ENCODE peak calls at places on chromosome 15, in four cellular contexts. One of them, this sample, is unnamed.

GRCh38 chr15:45091581-45091980 is 22.4 kb downstream of the DUOX2 start:
- DNase-seq in K562: no peak
- DNase-seq in GM12878: no peak
- DNase-seq in HepG2: no peak
- DNase-seq in this sample: no peak

GRCh38 chr15:55685292-55685691 is 57.7 kb downstream of the PRTG start:
- DNase-seq in K562: no peak
- DNase-seq in GM12878: no peak
- DNase-seq in HepG2: no peak
- DNase-seq in this sample: no peak

GRCh38 chr15:60830479-60830878 is 351.5 kb upstream of the ICE2 start:
- DNase-seq in K562: no peak
- DNase-seq in GM12878: no peak
- DNase-seq in HepG2: no peak
- DNase-seq in this sample: no peak

GRCh38 chr15:93118904-93119303 is 29.9 kb upstream of the RGMA start:
- DNase-seq in K562: no peak
- DNase-seq in GM12878: no peak
- DNase-seq in HepG2: no peak
- DNase-seq in this sample: no peak

GRCh38 chr15:39149636-39150035 is 431.2 kb upstream of the THBS1 start:
- DNase-seq in K562: no peak
- DNase-seq in GM12878: no peak
- DNase-seq in HepG2: no peak
- DNase-seq in this sample: no peak

GRCh38 chr15:48331796-48332641 is 790 bp downstream of the DUT start:
- DNase-seq in K562: peak; percentile 84
- DNase-seq in GM12878: no peak
- DNase-seq in HepG2: peak; percentile 21
- DNase-seq in this sample: peak; percentile 17

GRCh38 chr15:65785151-65785550 is 6.9 kb downstream of the DENND4A start:
- DNase-seq in K562: no peak
- DNase-seq in GM12878: no peak
- DNase-seq in HepG2: no peak
- DNase-seq in this sample: no peak

GRCh38 chr15:39313467-39313866 is 267.4 kb upstream of the THBS1 start:
- DNase-seq in K562: no peak
- DNase-seq in GM12878: no peak
- DNase-seq in HepG2: no peak
- DNase-seq in this sample: no peak

GRCh38 chr15:88909956-88910831 is 3.0 kb downstream of the MFGE8 start:
- DNase-seq in K562: no peak
- DNase-seq in GM12878: no peak
- DNase-seq in HepG2: no peak
- DNase-seq in this sample: no peak

GRCh38 chr15:63556246-63556645 is 40.9 kb upstream of the FBXL22 start:
- DNase-seq in K562: no peak
- DNase-seq in GM12878: no peak
- DNase-seq in HepG2: no peak
- DNase-seq in this sample: no peak

GRCh38 chr15:68815598-68815997 is 5.1 kb downstream of the ANP32A start:
- DNase-seq in K562: no peak
- DNase-seq in GM12878: no peak
- DNase-seq in HepG2: no peak
- DNase-seq in this sample: no peak

GRCh38 chr15:29070471-29071192 is 184.9 kb downstream of the APBA2 start:
- DNase-seq in K562: no peak
- DNase-seq in GM12878: no peak
- DNase-seq in HepG2: no peak
- DNase-seq in this sample: no peak

GRCh38 chr15:67884514-67885225 is 44.8 kb upstream of the RNU6-1 start:
- DNase-seq in K562: peak; percentile 96
- DNase-seq in GM12878: no peak
- DNase-seq in HepG2: peak; percentile 89
- DNase-seq in this sample: peak; percentile 33

GRCh38 chr15:60541784-60542617 is 63.1 kb upstream of the ICE2 start:
- DNase-seq in K562: no peak
- DNase-seq in GM12878: no peak
- DNase-seq in HepG2: no peak
- DNase-seq in this sample: no peak

GRCh38 chr15:59791646-59792208 is 102.6 kb upstream of the BNIP2 start:
- DNase-seq in K562: no peak
- DNase-seq in GM12878: no peak
- DNase-seq in HepG2: no peak
- DNase-seq in this sample: no peak

GRCh38 chr15:74622758-74623157 is 7.1 kb downstream of the CLK3 start:
- DNase-seq in K562: no peak
- DNase-seq in GM12878: no peak
- DNase-seq in HepG2: no peak
- DNase-seq in this sample: no peak

GRCh38 chr15:85742186-85742751 is 52.5 kb downstream of the KLHL25 start:
- DNase-seq in K562: no peak
- DNase-seq in GM12878: no peak
- DNase-seq in HepG2: no peak
- DNase-seq in this sample: no peak

GRCh38 chr15:96344120-96344705 is 13.7 kb downstream of the NR2F2 start:
- DNase-seq in K562: no peak
- DNase-seq in GM12878: no peak
- DNase-seq in HepG2: no peak
- DNase-seq in this sample: no peak

GRCh38 chr15:96052572-96053038 is 277.9 kb upstream of the NR2F2 start:
- DNase-seq in K562: no peak
- DNase-seq in GM12878: no peak
- DNase-seq in HepG2: no peak
- DNase-seq in this sample: peak; percentile 65

GRCh38 chr15:61403884-61404283 is 174.8 kb upstream of the RORA start:
- DNase-seq in K562: no peak
- DNase-seq in GM12878: no peak
- DNase-seq in HepG2: no peak
- DNase-seq in this sample: no peak

GRCh38 chr15:89059006-89059405 is 29.2 kb upstream of the ABHD2 start:
- DNase-seq in K562: no peak
- DNase-seq in GM12878: no peak
- DNase-seq in HepG2: no peak
- DNase-seq in this sample: no peak

GRCh38 chr15:23424111-23424904 is 22.7 kb downstream of the GOLGA6L2 start:
- DNase-seq in K562: no peak
- DNase-seq in GM12878: no peak
- DNase-seq in HepG2: no peak
- DNase-seq in this sample: no peak

GRCh38 chr15:43749690-43750345 is 3.6 kb downstream of the PDIA3 start:
- DNase-seq in K562: no peak
- DNase-seq in GM12878: peak; percentile 78
- DNase-seq in HepG2: no peak
- DNase-seq in this sample: no peak

GRCh38 chr15:49645937-49646336 is 25.1 kb downstream of the DTWD1 start:
- DNase-seq in K562: peak; percentile 4
- DNase-seq in GM12878: no peak
- DNase-seq in HepG2: peak; percentile 9
- DNase-seq in this sample: no peak

GRCh38 chr15:35697549-35698299 is 151.8 kb upstream of the DPH6 start:
- DNase-seq in K562: no peak
- DNase-seq in GM12878: no peak
- DNase-seq in HepG2: no peak
- DNase-seq in this sample: no peak

GRCh38 chr15:23372284-23372683 is 17.7 kb downstream of the GOLGA8S start:
- DNase-seq in K562: peak; percentile 27
- DNase-seq in GM12878: no peak
- DNase-seq in HepG2: no peak
- DNase-seq in this sample: no peak

GRCh38 chr15:33201376-33202189 is 7.1 kb upstream of the FMN1 start:
- DNase-seq in K562: peak; percentile 9
- DNase-seq in GM12878: peak; percentile 68
- DNase-seq in HepG2: peak; percentile 76
- DNase-seq in this sample: peak; percentile 62

GRCh38 chr15:93829115-93829849 is 402.1 kb upstream of the MCTP2 start:
- DNase-seq in K562: no peak
- DNase-seq in GM12878: no peak
- DNase-seq in HepG2: no peak
- DNase-seq in this sample: no peak

GRCh38 chr15:43777293-43777819 is 590 bp upstream of the ELL3 start:
- DNase-seq in K562: peak; percentile 58
- DNase-seq in GM12878: peak; percentile 78
- DNase-seq in HepG2: peak; percentile 58
- DNase-seq in this sample: no peak

GRCh38 chr15:62124176-62124952 is 40.7 kb downstream of the C2CD4B start:
- DNase-seq in K562: no peak
- DNase-seq in GM12878: no peak
- DNase-seq in HepG2: peak; percentile 49
- DNase-seq in this sample: no peak

GRCh38 chr15:73240864-73241499 is 127.8 kb downstream of the HCN4 start:
- DNase-seq in K562: peak; percentile 75
- DNase-seq in GM12878: peak; percentile 28
- DNase-seq in HepG2: peak; percentile 59
- DNase-seq in this sample: peak; percentile 89

DNA sequence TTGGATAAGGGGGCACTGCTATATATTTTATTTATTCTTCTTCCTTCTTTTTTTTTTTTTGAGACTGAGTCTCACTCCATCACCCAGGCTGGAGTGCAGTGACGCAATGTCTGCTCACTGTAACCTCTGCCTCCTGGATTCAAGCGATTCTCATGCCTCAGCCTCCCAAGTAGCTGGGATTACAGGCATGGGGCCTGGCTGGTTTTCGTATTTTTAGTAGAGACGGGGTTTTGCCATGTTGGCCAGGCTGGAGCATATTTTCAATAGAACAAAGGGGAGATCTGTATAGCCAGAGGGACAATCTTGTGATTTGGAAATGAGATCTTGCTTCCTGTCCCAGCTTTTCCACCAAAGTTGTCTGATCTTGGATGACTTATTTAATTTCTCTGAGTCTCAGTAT is 133.1 kb upstream of the ABHD17C start:
- DNase-seq in K562: no peak
- DNase-seq in GM12878: no peak
- DNase-seq in HepG2: no peak
- DNase-seq in this sample: no peak
- TF ChIP-seq KDM1A in K562: no peak
- TF ChIP-seq KDM1A in GM12878: no peak
- TF ChIP-seq KDM1A in HepG2: no peak
- TF ChIP-seq KDM1A in this sample: no peak

DNA sequence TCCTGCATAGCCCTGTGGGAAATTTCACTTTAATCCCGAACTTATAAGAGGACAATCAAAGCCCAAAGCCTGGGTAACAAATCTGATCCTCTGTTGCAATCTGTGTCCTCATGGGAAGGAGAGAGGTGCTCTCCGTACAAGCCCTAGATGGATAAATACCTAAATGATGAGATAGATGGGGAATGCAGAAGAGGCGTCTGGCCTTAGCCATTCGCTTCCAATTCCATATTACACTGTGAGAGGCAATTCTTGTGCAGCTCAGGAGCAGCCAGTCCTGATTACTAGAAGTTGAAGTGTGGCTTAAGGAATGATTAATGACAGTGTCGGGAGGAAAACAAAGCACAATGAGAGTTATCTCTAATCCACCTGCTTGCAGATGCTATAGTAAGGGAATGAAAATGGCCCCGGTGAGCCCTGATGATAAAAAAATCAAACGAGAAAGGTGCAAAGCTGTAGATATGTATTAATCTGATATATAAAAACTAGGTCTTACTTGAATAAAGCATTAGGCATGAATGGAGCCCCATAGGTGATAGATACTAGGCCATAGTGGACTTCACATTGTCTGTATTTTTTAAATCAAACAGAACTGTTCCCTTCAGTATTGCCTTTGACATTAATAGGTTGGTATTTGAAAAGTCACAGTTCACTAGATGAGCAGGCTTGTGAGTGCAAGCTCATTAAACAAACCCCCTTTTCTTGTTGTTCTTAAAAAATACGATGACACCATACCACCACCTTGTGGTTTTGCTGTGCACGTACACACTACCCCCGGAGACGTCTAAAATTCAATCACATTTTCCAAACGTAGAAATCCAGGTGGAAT is 54.2 kb upstream of the TMCO5A start:
- DNase-seq in K562: peak; percentile 30
- DNase-seq in GM12878: no peak
- DNase-seq in HepG2: peak; percentile 7
- DNase-seq in this sample: no peak
- TF ChIP-seq CREB1 in K562: no peak
- TF ChIP-seq CREB1 in GM12878: no peak
- TF ChIP-seq CREB1 in HepG2: no peak
- TF ChIP-seq CREB1 in this sample: no peak

DNA sequence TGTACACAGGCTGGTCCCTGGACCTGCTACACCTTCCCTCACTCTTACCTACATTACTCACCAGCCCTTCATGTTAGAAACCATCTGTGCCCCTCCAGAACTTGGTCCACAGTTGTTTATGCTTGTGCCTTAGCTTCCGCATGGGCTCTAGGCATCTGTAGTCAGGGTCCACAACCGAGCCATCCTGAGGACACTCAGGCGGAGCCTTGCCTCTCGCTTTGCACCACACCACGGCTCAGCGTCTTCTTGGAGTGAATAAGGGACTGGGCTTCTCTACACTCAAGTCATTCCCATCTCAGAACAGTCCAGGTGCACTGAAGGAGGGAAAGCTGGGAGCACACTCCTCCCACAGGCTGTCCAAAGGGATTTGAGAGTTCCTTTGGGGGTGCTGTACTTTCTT is 97.8 kb downstream of the HMG20A start:
- DNase-seq in K562: no peak
- DNase-seq in GM12878: no peak
- DNase-seq in HepG2: no peak
- DNase-seq in this sample: no peak
- TF ChIP-seq CBX5 in K562: no peak
- TF ChIP-seq CBX5 in GM12878: no peak
- TF ChIP-seq CBX5 in HepG2: no peak
- TF ChIP-seq CBX5 in this sample: no peak

GRCh38 chr15:51577907-51578306 is 44.7 kb downstream of the DMXL2 start:
- DNase-seq in K562: peak; percentile 26
- DNase-seq in GM12878: no peak
- DNase-seq in HepG2: no peak
- DNase-seq in this sample: no peak
- TF ChIP-seq KDM1A in K562: no peak
- TF ChIP-seq KDM1A in GM12878: no peak
- TF ChIP-seq KDM1A in HepG2: no peak
- TF ChIP-seq KDM1A in this sample: no peak

GRCh38 chr15:75650908-75651809 is 3.4 kb downstream of the SNX33 start:
- DNase-seq in K562: peak; percentile 89
- DNase-seq in GM12878: no peak
- DNase-seq in HepG2: peak; percentile 76
- DNase-seq in this sample: no peak
- TF ChIP-seq CREB1 in K562: no peak
- TF ChIP-seq CREB1 in GM12878: no peak
- TF ChIP-seq CREB1 in HepG2: no peak
- TF ChIP-seq CREB1 in this sample: no peak